ENCODE peak calls at places on chromosomes 11 and 22, in nine cellular contexts. One of them, this sample, is unnamed.

GRCh38 chr11:69362315-69362714 is 68.4 kb downstream of the MYEOV start:
- DNase-seq in NCI-H187: no peak
- DNase-seq in progenitor cell of endocrine pancreas: peak
- DNase-seq in effector memory CD8-positive, alpha-beta T cell: no peak
- DNase-seq in T follicular helper cell: no peak
- DNase-seq in hypothalamus: no peak
- DNase-seq in stimulated activated CD8-positive, alpha-beta memory T cell treated with anti-CD3 and anti-CD28 coated beads, Interleukin-4, amount 100 ng/mL, for 1 hour: no peak
- DNase-seq in ureter: peak
- DNase-seq in A549: no peak
- DNase-seq in this sample: no peak

GRCh38 chr11:43582837-43583462 is 97.6 kb upstream of the HSD17B12 start:
- DNase-seq in NCI-H187: no peak
- DNase-seq in progenitor cell of endocrine pancreas: no peak
- DNase-seq in effector memory CD8-positive, alpha-beta T cell: no peak
- DNase-seq in T follicular helper cell: no peak
- DNase-seq in hypothalamus: no peak
- DNase-seq in stimulated activated CD8-positive, alpha-beta memory T cell treated with anti-CD3 and anti-CD28 coated beads, Interleukin-4, amount 100 ng/mL, for 1 hour: no peak
- DNase-seq in ureter: no peak
- DNase-seq in A549: no peak
- DNase-seq in this sample: no peak

GRCh38 chr22:38923463-38924196 is 33.8 kb upstream of the APOBEC3A start:
- DNase-seq in NCI-H187: peak
- DNase-seq in progenitor cell of endocrine pancreas: no peak
- DNase-seq in effector memory CD8-positive, alpha-beta T cell: no peak
- DNase-seq in T follicular helper cell: no peak
- DNase-seq in hypothalamus: peak
- DNase-seq in stimulated activated CD8-positive, alpha-beta memory T cell treated with anti-CD3 and anti-CD28 coated beads, Interleukin-4, amount 100 ng/mL, for 1 hour: no peak
- DNase-seq in ureter: peak
- DNase-seq in A549: peak
- DNase-seq in this sample: no peak

GRCh38 chr22:40641269-40641668 is 4.8 kb upstream of the MRTFA start:
- DNase-seq in NCI-H187: no peak
- DNase-seq in progenitor cell of endocrine pancreas: no peak
- DNase-seq in effector memory CD8-positive, alpha-beta T cell: no peak
- DNase-seq in T follicular helper cell: no peak
- DNase-seq in hypothalamus: no peak
- DNase-seq in stimulated activated CD8-positive, alpha-beta memory T cell treated with anti-CD3 and anti-CD28 coated beads, Interleukin-4, amount 100 ng/mL, for 1 hour: no peak
- DNase-seq in ureter: no peak
- DNase-seq in A549: peak
- DNase-seq in this sample: no peak

GRCh38 chr11:68682531-68682931 is 1.8 kb upstream of the GAL start:
- DNase-seq in NCI-H187: no peak
- DNase-seq in progenitor cell of endocrine pancreas: no peak
- DNase-seq in effector memory CD8-positive, alpha-beta T cell: no peak
- DNase-seq in T follicular helper cell: no peak
- DNase-seq in hypothalamus: no peak
- DNase-seq in stimulated activated CD8-positive, alpha-beta memory T cell treated with anti-CD3 and anti-CD28 coated beads, Interleukin-4, amount 100 ng/mL, for 1 hour: no peak
- DNase-seq in ureter: no peak
- DNase-seq in A549: no peak
- DNase-seq in this sample: no peak

GRCh38 chr22:36461665-36462474 is 19.6 kb downstream of the TXN2 start:
- DNase-seq in NCI-H187: peak
- DNase-seq in progenitor cell of endocrine pancreas: peak
- DNase-seq in effector memory CD8-positive, alpha-beta T cell: no peak
- DNase-seq in T follicular helper cell: no peak
- DNase-seq in hypothalamus: no peak
- DNase-seq in stimulated activated CD8-positive, alpha-beta memory T cell treated with anti-CD3 and anti-CD28 coated beads, Interleukin-4, amount 100 ng/mL, for 1 hour: no peak
- DNase-seq in ureter: no peak
- DNase-seq in A549: peak
- DNase-seq in this sample: no peak

GRCh38 chr11:4068962-4069361 is 25.6 kb upstream of the RRM1 start:
- DNase-seq in NCI-H187: no peak
- DNase-seq in progenitor cell of endocrine pancreas: no peak
- DNase-seq in effector memory CD8-positive, alpha-beta T cell: no peak
- DNase-seq in T follicular helper cell: no peak
- DNase-seq in hypothalamus: no peak
- DNase-seq in stimulated activated CD8-positive, alpha-beta memory T cell treated with anti-CD3 and anti-CD28 coated beads, Interleukin-4, amount 100 ng/mL, for 1 hour: no peak
- DNase-seq in ureter: no peak
- DNase-seq in A549: no peak
- DNase-seq in this sample: no peak

GRCh38 chr22:31544481-31545480 is 48.4 kb downstream of the SFI1 start:
- DNase-seq in NCI-H187: no peak
- DNase-seq in progenitor cell of endocrine pancreas: no peak
- DNase-seq in effector memory CD8-positive, alpha-beta T cell: no peak
- DNase-seq in T follicular helper cell: no peak
- DNase-seq in hypothalamus: no peak
- DNase-seq in stimulated activated CD8-positive, alpha-beta memory T cell treated with anti-CD3 and anti-CD28 coated beads, Interleukin-4, amount 100 ng/mL, for 1 hour: no peak
- DNase-seq in ureter: no peak
- DNase-seq in A549: no peak
- DNase-seq in this sample: no peak

GRCh38 chr22:40118979-40119378 is 58.7 kb upstream of the TNRC6B start:
- DNase-seq in NCI-H187: no peak
- DNase-seq in progenitor cell of endocrine pancreas: no peak
- DNase-seq in effector memory CD8-positive, alpha-beta T cell: no peak
- DNase-seq in T follicular helper cell: no peak
- DNase-seq in hypothalamus: no peak
- DNase-seq in stimulated activated CD8-positive, alpha-beta memory T cell treated with anti-CD3 and anti-CD28 coated beads, Interleukin-4, amount 100 ng/mL, for 1 hour: no peak
- DNase-seq in ureter: no peak
- DNase-seq in A549: no peak
- DNase-seq in this sample: no peak

GRCh38 chr11:97567801-97568200 is 1178.0 kb downstream of the JRKL start:
- DNase-seq in NCI-H187: no peak
- DNase-seq in progenitor cell of endocrine pancreas: no peak
- DNase-seq in effector memory CD8-positive, alpha-beta T cell: no peak
- DNase-seq in T follicular helper cell: no peak
- DNase-seq in hypothalamus: no peak
- DNase-seq in stimulated activated CD8-positive, alpha-beta memory T cell treated with anti-CD3 and anti-CD28 coated beads, Interleukin-4, amount 100 ng/mL, for 1 hour: no peak
- DNase-seq in ureter: no peak
- DNase-seq in A549: no peak
- DNase-seq in this sample: no peak